ENCODE peak calls at places on chromosome 2, in seven cellular contexts. B, E, H, A, V, W and L are unnamed samples.

GRCh38 chr2:152755029-152755428 is 36.6 kb downstream of the ARL6IP6 start:
- DNase-seq in B (no peak), E (no peak), H (no peak), A (peak), V (no peak), W (no peak), L (no peak)

GRCh38 chr2:231633259-231633976 is 40.8 kb downstream of the TEX44 start:
- DNase-seq in B (no peak), E (no peak), H (no peak), A (no peak), V (no peak), W (no peak), L (no peak)

GRCh38 chr2:102237176-102237575 is 50.4 kb downstream of the IL1RL2 start:
- DNase-seq in B (no peak), E (no peak), H (no peak), A (no peak), V (no peak), W (no peak), L (no peak)

GRCh38 chr2:216916956-216917650 is 57.2 kb upstream of the TNP1 start:
- DNase-seq in B (no peak), E (no peak), H (no peak), A (no peak), V (no peak), W (no peak), L (no peak)

GRCh38 chr2:85744771-85745601 is 8.8 kb upstream of the ATOH8 start:
- DNase-seq in B (no peak), E (no peak), H (no peak), A (peak), V (no peak), W (peak), L (peak)

GRCh38 chr2:191352536-191352935 is 107.3 kb downstream of the MYO1B start:
- DNase-seq in B (no peak), E (no peak), H (no peak), A (peak), V (no peak), W (peak), L (peak)

GRCh38 chr2:130766711-130767407 is 11.5 kb downstream of the AMER3 start:
- DNase-seq in B (no peak), E (no peak), H (no peak), A (no peak), V (no peak), W (no peak), L (no peak)

GRCh38 chr2:234550056-234550455 is 53.2 kb upstream of the ARL4C start:
- DNase-seq in B (no peak), E (no peak), H (no peak), A (peak), V (no peak), W (no peak), L (peak)

GRCh38 chr2:100290718-100291151 is 31.6 kb downstream of the LONRF2 start:
- DNase-seq in B (no peak), E (no peak), H (no peak), A (no peak), V (no peak), W (no peak), L (no peak)